ENCODE peak calls at places on chromosomes 13 and 19, in eight cellular contexts. X is AG10803, N is NCI-H446 treated with DMSO at 0.1 percent for 48 hours, L is adipocyte, Q is stromal cell of bone marrow, U is mucosa of descending colon, M is aorta, Y is fibroblast of gingiva. P is an unnamed sample.

GRCh38 chr19:48616041-48616436 is 1.2 kb upstream of the FAM83E start:
- DNase-seq in X (no peak), N (no peak), L (no peak), Q (no peak), U (no peak), M (no peak), Y (no peak), P (no peak)

GRCh38 chr19:35332817-35333216 is 3.8 kb downstream of the CD22 start:
- DNase-seq in X (no peak), N (no peak), L (no peak), Q (no peak), U (no peak), M (no peak), Y (no peak), P (no peak)

GRCh38 chr13:99185606-99186005 is 15.0 kb upstream of the UBAC2 start:
- DNase-seq in X (no peak), N (no peak), L (no peak), Q (no peak), U (no peak), M (no peak), Y (no peak), P (no peak)

GRCh38 chr13:73292127-73292526 is 233.3 kb downstream of the KLF5 start:
- DNase-seq in X (no peak), N (no peak), L (no peak), Q (no peak), U (no peak), M (no peak), Y (no peak), P (no peak)

GRCh38 chr19:42024622-42025111 is 30.6 kb upstream of the ATP1A3 start:
- DNase-seq in X (peak), N (no peak), L (peak), Q (no peak), U (no peak), M (peak), Y (peak), P (peak)

GRCh38 chr19:27792576-27793127 is 1420.3 kb downstream of the UQCRFS1 start:
- DNase-seq in X (no peak), N (no peak), L (no peak), Q (no peak), U (no peak), M (no peak), Y (no peak), P (no peak)

GRCh38 chr13:105541565-105541964 is 993.9 kb downstream of the EFNB2 start:
- DNase-seq in X (no peak), N (no peak), L (no peak), Q (no peak), U (peak), M (no peak), Y (no peak), P (no peak)

GRCh38 chr13:59247166-59247565 is 916.6 kb downstream of the DIAPH3 start:
- DNase-seq in X (no peak), N (no peak), L (no peak), Q (no peak), U (peak), M (no peak), Y (no peak), P (no peak)

GRCh38 chr13:50323440-50324070 is 308.3 kb downstream of the KCNRG start:
- DNase-seq in X (peak), N (no peak), L (peak), Q (peak), U (no peak), M (no peak), Y (peak), P (peak)

GRCh38 chr19:57814505-57815246 is at the start of gene ZNF552:
- DNase-seq in X (peak), N (peak), L (peak), Q (peak), U (peak), M (peak), Y (peak), P (peak)

GRCh38 chr19:37932985-37933953 is 26.3 kb downstream of the SIPA1L3 start:
- DNase-seq in X (peak), N (no peak), L (peak), Q (peak), U (peak), M (peak), Y (no peak), P (peak)

GRCh38 chr19:41951686-41952172 is 7.4 kb downstream of the RABAC1 start:
- DNase-seq in X (peak), N (peak), L (peak), Q (peak), U (peak), M (peak), Y (peak), P (peak)

GRCh38 chr19:46269085-46269484 is 27.8 kb upstream of the HIF3A start:
- DNase-seq in X (no peak), N (no peak), L (no peak), Q (no peak), U (no peak), M (no peak), Y (no peak), P (no peak)

GRCh38 chr19:15374796-15375440 is 4.7 kb downstream of the AKAP8 start:
- DNase-seq in X (no peak), N (no peak), L (no peak), Q (no peak), U (no peak), M (peak), Y (no peak), P (no peak)

GRCh38 chr13:21637296-21637695 is 33.3 kb upstream of the MICU2 start:
- DNase-seq in X (no peak), N (no peak), L (no peak), Q (no peak), U (peak), M (peak), Y (no peak), P (no peak)

GRCh38 chr19:30160426-30160825 is 211.8 kb upstream of the ZNF536 start:
- DNase-seq in X (no peak), N (no peak), L (no peak), Q (no peak), U (no peak), M (no peak), Y (no peak), P (no peak)

GRCh38 chr13:20425819-20426219 is 99.8 kb downstream of the CRYL1 start:
- DNase-seq in X (no peak), N (no peak), L (no peak), Q (no peak), U (no peak), M (no peak), Y (no peak), P (no peak)

GRCh38 chr13:76286178-76286577 is 600.0 kb downstream of the KCTD12 start:
- DNase-seq in X (peak), N (no peak), L (peak), Q (peak), U (no peak), M (peak), Y (peak), P (peak)

GRCh38 chr13:93225610-93226009 is 997 bp upstream of the GPC6 start:
- DNase-seq in X (no peak), N (no peak), L (no peak), Q (no peak), U (no peak), M (no peak), Y (no peak), P (no peak)

GRCh38 chr19:3614858-3615505 is 8.3 kb upstream of the TBXA2R start:
- DNase-seq in X (no peak), N (no peak), L (no peak), Q (no peak), U (no peak), M (no peak), Y (no peak), P (no peak)

GRCh38 chr13:73449258-73449657 is 390.5 kb downstream of the KLF5 start:
- DNase-seq in X (no peak), N (no peak), L (no peak), Q (no peak), U (no peak), M (no peak), Y (no peak), P (no peak)

GRCh38 chr19:40321566-40322270 is 26.5 kb downstream of the C19orf47 start:
- DNase-seq in X (no peak), N (no peak), L (no peak), Q (no peak), U (no peak), M (no peak), Y (no peak), P (no peak)

GRCh38 chr19:56199686-56200085 is 2.1 kb upstream of the ZSCAN5B start:
- DNase-seq in X (no peak), N (no peak), L (no peak), Q (no peak), U (no peak), M (no peak), Y (no peak), P (no peak)

GRCh38 chr19:13155472-13156284 is 5.5 kb downstream of the IER2 start:
- DNase-seq in X (peak), N (no peak), L (peak), Q (no peak), U (peak), M (peak), Y (peak), P (peak)

GRCh38 chr19:17718467-17718987 is 753 bp upstream of the MAP1S start:
- DNase-seq in X (no peak), N (no peak), L (no peak), Q (no peak), U (no peak), M (no peak), Y (no peak), P (peak)

GRCh38 chr13:20350380-20350763 is 118.3 kb upstream of the GJB6 start:
- DNase-seq in X (no peak), N (no peak), L (no peak), Q (no peak), U (no peak), M (no peak), Y (no peak), P (no peak)

GRCh38 chr13:34578917-34579316 is 363.2 kb upstream of the NBEA start:
- DNase-seq in X (no peak), N (no peak), L (no peak), Q (no peak), U (no peak), M (no peak), Y (no peak), P (no peak)

GRCh38 chr13:59398127-59398526 is 765.6 kb downstream of the DIAPH3 start:
- DNase-seq in X (no peak), N (no peak), L (no peak), Q (no peak), U (no peak), M (no peak), Y (no peak), P (no peak)

GRCh38 chr13:71218960-71219359 is 648.0 kb downstream of the DACH1 start:
- DNase-seq in X (no peak), N (no peak), L (no peak), Q (no peak), U (no peak), M (no peak), Y (no peak), P (no peak)

GRCh38 chr13:44045179-44045562 is 165.5 kb downstream of the LACC1 start:
- DNase-seq in X (no peak), N (no peak), L (no peak), Q (no peak), U (no peak), M (no peak), Y (no peak), P (no peak)

GRCh38 chr13:30805603-30806011 is 70.3 kb downstream of the ALOX5AP start:
- DNase-seq in X (no peak), N (no peak), L (no peak), Q (no peak), U (no peak), M (no peak), Y (no peak), P (no peak)

GRCh38 chr19:996051-996838 is 4.0 kb upstream of the GRIN3B start:
- DNase-seq in X (peak), N (peak), L (peak), Q (no peak), U (peak), M (no peak), Y (no peak), P (peak)

GRCh38 chr13:110644892-110645521 is 29.7 kb downstream of the NAXD start:
- DNase-seq in X (peak), N (no peak), L (peak), Q (peak), U (peak), M (peak), Y (peak), P (peak)